ENCODE peak calls at places on chromosome 21, in six cellular contexts. S is cardiac muscle cell, I is right atrium auricular region, Y is A673, K is tibial nerve, J is coronary artery. C is an unnamed sample.

GRCh38 chr21:29164330-29164942 is 34.0 kb downstream of the MAP3K7CL start:
- DNase-seq in S (peak), I (no peak), Y (peak), K (no peak), J (no peak), C (no peak)

GRCh38 chr21:31559368-31560119 is 99.9 kb upstream of the SOD1 start:
- DNase-seq in S (peak), I (peak), Y (peak), K (peak), J (peak), C (peak)

GRCh38 chr21:33470701-33471100 is 9.1 kb downstream of the TMEM50B start:
- DNase-seq in S (no peak), I (no peak), Y (no peak), K (no peak), J (no peak), C (no peak)

GRCh38 chr21:30502041-30502440 is at the start of gene KRTAP19-5:
- DNase-seq in S (no peak), I (no peak), Y (no peak), K (no peak), J (no peak), C (no peak)

GRCh38 chr21:46667735-46668380 is 32.4 kb downstream of the PRMT2 start:
- DNase-seq in S (peak), I (no peak), Y (peak), K (no peak), J (no peak), C (no peak)

GRCh38 chr21:44835647-44835973 is 17.7 kb upstream of the SUMO3 start:
- DNase-seq in S (no peak), I (no peak), Y (no peak), K (no peak), J (no peak), C (no peak)

GRCh38 chr21:44292812-44293195 is 7.0 kb upstream of the PFKL start:
- DNase-seq in S (no peak), I (no peak), Y (no peak), K (no peak), J (no peak), C (no peak)

GRCh38 chr21:38531610-38532009 is 33.3 kb upstream of the ERG start:
- DNase-seq in S (no peak), I (no peak), Y (peak), K (peak), J (no peak), C (no peak)

GRCh38 chr21:46009951-46010655 is 28.5 kb downstream of the COL6A1 start:
- DNase-seq in S (no peak), I (no peak), Y (no peak), K (no peak), J (no peak), C (no peak)

GRCh38 chr21:45887121-45887611 is 94.4 kb upstream of the COL6A1 start:
- DNase-seq in S (no peak), I (no peak), Y (no peak), K (no peak), J (no peak), C (no peak)

GRCh38 chr21:43718872-43719747 is at the start of gene PDXK:
- DNase-seq in S (peak), I (peak), Y (peak), K (peak), J (no peak), C (no peak)

GRCh38 chr21:35075546-35075945 is 26.4 kb upstream of the RUNX1 start:
- DNase-seq in S (no peak), I (no peak), Y (no peak), K (peak), J (no peak), C (peak)

GRCh38 chr21:29017639-29018237 is 1.4 kb downstream of the RWDD2B start:
- DNase-seq in S (no peak), I (no peak), Y (no peak), K (no peak), J (no peak), C (no peak)

GRCh38 chr21:30257773-30258172 is 25.0 kb downstream of the KRTAP24-1 start:
- DNase-seq in S (peak), I (no peak), Y (peak), K (peak), J (no peak), C (no peak)

GRCh38 chr21:43333301-43334062 is 93.4 kb downstream of the SIK1 start:
- DNase-seq in S (peak), I (peak), Y (no peak), K (peak), J (no peak), C (peak)

GRCh38 chr21:33089439-33089838 is 19.5 kb downstream of the OLIG1 start:
- DNase-seq in S (no peak), I (no peak), Y (no peak), K (peak), J (no peak), C (no peak)

GRCh38 chr21:39088831-39089380 is 94.3 kb downstream of the PSMG1 start:
- DNase-seq in S (no peak), I (no peak), Y (no peak), K (no peak), J (peak), C (peak)

GRCh38 chr21:46064870-46065214 is 33.1 kb upstream of the COL6A2 start:
- DNase-seq in S (no peak), I (peak), Y (no peak), K (no peak), J (peak), C (no peak)

GRCh38 chr21:22019766-22020165 is 1021.6 kb downstream of the NCAM2 start:
- DNase-seq in S (no peak), I (no peak), Y (no peak), K (no peak), J (no peak), C (no peak)

GRCh38 chr21:31577280-31577679 is 82.2 kb upstream of the SOD1 start:
- DNase-seq in S (no peak), I (no peak), Y (no peak), K (no peak), J (no peak), C (no peak)

GRCh38 chr21:25790122-25790951 is 55.6 kb downstream of the GABPA start:
- DNase-seq in S (peak), I (no peak), Y (peak), K (peak), J (no peak), C (no peak)

GRCh38 chr21:28193189-28193588 is 799.5 kb downstream of the LTN1 start:
- DNase-seq in S (no peak), I (no peak), Y (peak), K (no peak), J (no peak), C (no peak)

GRCh38 chr21:44377201-44377921 is 23.9 kb downstream of the TRPM2 start:
- DNase-seq in S (peak), I (no peak), Y (peak), K (no peak), J (peak), C (no peak)

GRCh38 chr21:29938968-29939858 is 583 bp downstream of the GRIK1 start:
- DNase-seq in S (peak), I (no peak), Y (peak), K (no peak), J (no peak), C (no peak)

GRCh38 chr21:17397703-17398102 is 115.1 kb upstream of the CXADR start:
- DNase-seq in S (no peak), I (no peak), Y (no peak), K (no peak), J (no peak), C (no peak)

GRCh38 chr21:23401278-23401677 is 2206.0 kb downstream of the MRPL39 start:
- DNase-seq in S (peak), I (no peak), Y (peak), K (no peak), J (no peak), C (no peak)

GRCh38 chr21:43611598-43612369 is 47.5 kb downstream of the HSF2BP start:
- DNase-seq in S (peak), I (peak), Y (peak), K (peak), J (no peak), C (no peak)

GRCh38 chr21:31803039-31804007 is 69.5 kb upstream of the HUNK start:
- DNase-seq in S (no peak), I (no peak), Y (no peak), K (no peak), J (no peak), C (no peak)

GRCh38 chr21:15272591-15272990 is 207.8 kb upstream of the NRIP1 start:
- DNase-seq in S (no peak), I (no peak), Y (no peak), K (no peak), J (no peak), C (no peak)

GRCh38 chr21:21246007-21246406 is 247.8 kb downstream of the NCAM2 start:
- DNase-seq in S (no peak), I (no peak), Y (no peak), K (no peak), J (no peak), C (no peak)

GRCh38 chr21:39051561-39051949 is 131.7 kb downstream of the PSMG1 start:
- DNase-seq in S (no peak), I (no peak), Y (no peak), K (no peak), J (no peak), C (peak)

GRCh38 chr21:29080454-29080930 is 7.0 kb upstream of the CCT8 start:
- DNase-seq in S (no peak), I (no peak), Y (no peak), K (no peak), J (no peak), C (no peak)

GRCh38 chr21:44989943-44990780 is 50.3 kb downstream of the SLX9 start:
- DNase-seq in S (peak), I (no peak), Y (no peak), K (no peak), J (no peak), C (no peak)

GRCh38 chr21:41928621-41929220 is 25.1 kb downstream of the C2CD2 start:
- DNase-seq in S (no peak), I (no peak), Y (no peak), K (no peak), J (no peak), C (no peak)
- H3K27ac ChIP-seq in S (no peak), I (no peak), Y (no peak), K (peak), J (peak), C (no peak)

GRCh38 chr21:41927727-41928409 is 25.9 kb downstream of the C2CD2 start:
- DNase-seq in S (no peak), I (no peak), Y (no peak), K (no peak), J (no peak), C (no peak)
- H3K27ac ChIP-seq in S (no peak), I (peak), Y (no peak), K (peak), J (peak), C (no peak)

GRCh38 chr21:36186506-36187399 is 30.1 kb downstream of the DOP1B start:
- DNase-seq in S (no peak), I (no peak), Y (no peak), K (no peak), J (no peak), C (no peak)

GRCh38 chr21:36188937-36189336 is 32.3 kb downstream of the DOP1B start:
- DNase-seq in S (no peak), I (no peak), Y (no peak), K (no peak), J (no peak), C (no peak)

GRCh38 chr21:36185498-36185897 is 28.9 kb downstream of the DOP1B start:
- DNase-seq in S (no peak), I (no peak), Y (no peak), K (no peak), J (no peak), C (no peak)

GRCh38 chr21:36190736-36191135 is 34.1 kb downstream of the DOP1B start:
- DNase-seq in S (no peak), I (no peak), Y (no peak), K (no peak), J (no peak), C (no peak)

DNA sequence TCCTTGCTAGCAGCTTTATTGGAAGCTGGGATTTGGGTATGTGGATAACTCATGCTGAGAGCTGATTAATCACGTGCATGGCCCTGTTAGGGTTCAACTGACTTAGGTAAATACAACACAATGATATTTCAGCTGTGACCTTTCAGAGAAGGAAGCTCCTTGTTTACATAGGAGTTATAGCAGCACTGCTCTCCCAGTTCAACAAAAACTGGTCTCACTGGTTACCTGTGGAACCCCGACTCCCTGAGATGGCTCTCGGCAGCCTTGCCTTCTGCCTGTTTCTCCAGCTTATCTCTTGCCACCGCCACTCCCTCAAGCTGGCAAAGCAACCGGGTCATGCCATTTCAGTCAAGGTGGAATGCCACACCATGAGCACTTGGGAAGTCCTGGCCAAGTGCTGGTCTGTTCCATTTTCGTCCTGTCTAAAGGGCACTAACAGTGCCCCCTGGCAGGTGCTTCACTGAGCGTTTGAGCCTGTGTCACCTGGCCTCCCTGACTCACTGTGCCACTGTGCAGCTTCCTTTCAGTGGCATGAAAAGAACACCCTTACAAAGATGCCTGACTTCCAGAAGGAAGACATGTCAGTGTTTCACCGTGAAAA is 31.6 kb downstream of the DOP1B start:
- DNase-seq in S (no peak), I (no peak), Y (no peak), K (no peak), J (no peak), C (peak)
- H3K27ac ChIP-seq in S (no peak), I (no peak), Y (no peak), K (no peak), J (no peak), C (peak)

GRCh38 chr21:26814374-26814773 is 30.8 kb downstream of the ADAMTS1 start:
- DNase-seq in S (no peak), I (no peak), Y (no peak), K (no peak), J (no peak), C (no peak)
- H3K27ac ChIP-seq in S (no peak), I (no peak), Y (no peak), K (peak), J (no peak), C (no peak)

C was measured in epithelial cell of prostate.